ENCODE peak calls at places on chromosomes 16 and 17, in five cellular contexts. One of them, this sample, is unnamed.

GRCh38 chr17:61393550-61393903 is 6.1 kb upstream of the TBX2 start:
- DNase-seq in epithelial cell of esophagus: peak
- DNase-seq in BJ: no peak
- DNase-seq in uterus: no peak
- DNase-seq in esophagus muscularis mucosa: no peak
- DNase-seq in this sample: no peak

GRCh38 chr16:28309811-28310311 is 17.5 kb downstream of the SBK1 start:
- DNase-seq in uterus: no peak
- DNase-seq in esophagus muscularis mucosa: no peak
- DNase-seq in BJ: no peak
- DNase-seq in epithelial cell of esophagus: no peak
- DNase-seq in this sample: no peak

GRCh38 chr16:81823734-81824133 is 44.6 kb downstream of the PLCG2 start:
- DNase-seq in BJ: no peak
- DNase-seq in epithelial cell of esophagus: no peak
- DNase-seq in esophagus muscularis mucosa: no peak
- DNase-seq in uterus: no peak
- DNase-seq in this sample: no peak

GRCh38 chr16:75252946-75253911 is 1.8 kb upstream of the BCAR1 start:
- DNase-seq in esophagus muscularis mucosa: no peak
- DNase-seq in BJ: no peak
- DNase-seq in uterus: peak
- DNase-seq in epithelial cell of esophagus: no peak
- DNase-seq in this sample: no peak

GRCh38 chr16:57413301-57413730 is 8.7 kb downstream of the CCL17 start:
- DNase-seq in epithelial cell of esophagus: no peak
- DNase-seq in BJ: no peak
- DNase-seq in uterus: no peak
- DNase-seq in esophagus muscularis mucosa: no peak
- DNase-seq in this sample: no peak

GRCh38 chr16:87171723-87172122 is 145.5 kb downstream of the C16orf95 start:
- DNase-seq in epithelial cell of esophagus: no peak
- DNase-seq in BJ: no peak
- DNase-seq in esophagus muscularis mucosa: no peak
- DNase-seq in uterus: no peak
- DNase-seq in this sample: no peak

GRCh38 chr16:68762996-68763756 is 26.1 kb downstream of the CDH1 start:
- DNase-seq in epithelial cell of esophagus: no peak
- DNase-seq in uterus: no peak
- DNase-seq in BJ: no peak
- DNase-seq in esophagus muscularis mucosa: no peak
- DNase-seq in this sample: no peak

GRCh38 chr17:59435238-59435637 is 103.8 kb downstream of the YPEL2 start:
- DNase-seq in epithelial cell of esophagus: peak
- DNase-seq in uterus: no peak
- DNase-seq in esophagus muscularis mucosa: no peak
- DNase-seq in BJ: no peak
- DNase-seq in this sample: peak

GRCh38 chr16:77335652-77336234 is 99.1 kb downstream of the ADAMTS18 start:
- DNase-seq in uterus: no peak
- DNase-seq in epithelial cell of esophagus: peak
- DNase-seq in esophagus muscularis mucosa: no peak
- DNase-seq in BJ: no peak
- DNase-seq in this sample: no peak

GRCh38 chr17:61322316-61323014 is 77.2 kb upstream of the TBX2 start:
- DNase-seq in uterus: no peak
- DNase-seq in epithelial cell of esophagus: no peak
- DNase-seq in esophagus muscularis mucosa: no peak
- DNase-seq in BJ: no peak
- DNase-seq in this sample: no peak

GRCh38 chr17:29583324-29584248 is 5.9 kb downstream of the GIT1 start:
- DNase-seq in epithelial cell of esophagus: peak
- DNase-seq in uterus: peak
- DNase-seq in BJ: no peak
- DNase-seq in esophagus muscularis mucosa: no peak
- DNase-seq in this sample: no peak

GRCh38 chr16:53415504-53415903 is 18.8 kb upstream of the RBL2 start:
- DNase-seq in esophagus muscularis mucosa: no peak
- DNase-seq in epithelial cell of esophagus: peak
- DNase-seq in BJ: no peak
- DNase-seq in uterus: no peak
- DNase-seq in this sample: no peak

GRCh38 chr16:70331588-70332358 is 14.9 kb upstream of the DDX19A start:
- DNase-seq in uterus: peak
- DNase-seq in epithelial cell of esophagus: peak
- DNase-seq in BJ: no peak
- DNase-seq in esophagus muscularis mucosa: no peak
- DNase-seq in this sample: no peak

GRCh38 chr17:72502111-72502939 is 381.5 kb downstream of the SOX9 start:
- DNase-seq in uterus: no peak
- DNase-seq in epithelial cell of esophagus: peak
- DNase-seq in esophagus muscularis mucosa: no peak
- DNase-seq in BJ: no peak
- DNase-seq in this sample: no peak

GRCh38 chr17:82153745-82154375 is 55.8 kb upstream of the FASN start:
- DNase-seq in esophagus muscularis mucosa: peak
- DNase-seq in uterus: peak
- DNase-seq in epithelial cell of esophagus: peak
- DNase-seq in BJ: no peak
- DNase-seq in this sample: peak

GRCh38 chr17:39225974-39226683 is 384 bp upstream of the STAC2 start:
- DNase-seq in epithelial cell of esophagus: no peak
- DNase-seq in BJ: no peak
- DNase-seq in uterus: peak
- DNase-seq in esophagus muscularis mucosa: no peak
- DNase-seq in this sample: no peak
- H3K4me3 ChIP-seq in epithelial cell of esophagus: no peak
- H3K4me3 ChIP-seq in BJ: peak
- H3K4me3 ChIP-seq in uterus: peak
- H3K4me3 ChIP-seq in esophagus muscularis mucosa: peak
- H3K4me3 ChIP-seq in this sample: peak

GRCh38 chr17:27558842-27559505 is 72.0 kb upstream of the LGALS9 start:
- DNase-seq in epithelial cell of esophagus: no peak
- DNase-seq in esophagus muscularis mucosa: no peak
- DNase-seq in uterus: no peak
- DNase-seq in BJ: no peak
- DNase-seq in this sample: no peak
- TF ChIP-seq CTCF in epithelial cell of esophagus: no peak
- TF ChIP-seq CTCF in esophagus muscularis mucosa: no peak
- TF ChIP-seq CTCF in uterus: no peak
- TF ChIP-seq CTCF in BJ: no peak
- TF ChIP-seq CTCF in this sample: no peak

GRCh38 chr17:38464723-38465419 is 36.6 kb downstream of the ARHGAP23 start:
- DNase-seq in BJ: peak
- DNase-seq in uterus: peak
- DNase-seq in esophagus muscularis mucosa: peak
- DNase-seq in epithelial cell of esophagus: peak
- DNase-seq in this sample: peak
- H3K4me3 ChIP-seq in BJ: peak
- H3K4me3 ChIP-seq in uterus: peak
- H3K4me3 ChIP-seq in esophagus muscularis mucosa: peak
- H3K4me3 ChIP-seq in epithelial cell of esophagus: peak
- H3K4me3 ChIP-seq in this sample: peak

DNA sequence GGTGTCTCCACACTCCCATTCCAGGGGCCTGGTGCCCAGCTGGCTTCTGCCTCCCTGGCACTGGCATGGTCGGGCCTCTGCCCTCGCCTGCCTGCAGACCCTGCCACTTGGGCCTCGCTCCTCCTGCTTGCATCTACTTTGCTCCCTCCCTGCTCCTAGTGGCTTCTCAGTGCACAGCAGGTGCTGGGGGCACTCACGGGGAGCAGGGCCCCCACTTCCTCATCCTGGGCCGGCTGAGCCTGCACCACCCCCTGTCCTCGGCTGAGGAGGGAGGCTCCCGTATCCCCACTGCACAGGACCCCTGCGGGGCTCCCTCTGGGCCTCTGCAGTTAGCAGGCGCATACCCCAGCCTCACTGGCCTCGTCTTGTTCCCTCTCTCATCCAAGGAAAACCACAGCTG is 35.2 kb downstream of the CIBAR2 start:
- DNase-seq in epithelial cell of esophagus: no peak
- DNase-seq in uterus: no peak
- DNase-seq in BJ: no peak
- DNase-seq in esophagus muscularis mucosa: no peak
- DNase-seq in this sample: no peak
- TF ChIP-seq CTCF in epithelial cell of esophagus: no peak
- TF ChIP-seq CTCF in uterus: no peak
- TF ChIP-seq CTCF in BJ: no peak
- TF ChIP-seq CTCF in esophagus muscularis mucosa: no peak
- TF ChIP-seq CTCF in this sample: no peak

This sample was measured in astrocyte of the cerebellum.